ENCODE peak calls at places on chromosomes 7 and 10, in eight cellular contexts. H, W, F, O, Y, U, J and K are unnamed samples.

GRCh38 chr7:7209412-7210050 is 27.2 kb downstream of the C1GALT1 start:
- DNase-seq in H (no peak), U (no peak), O (no peak), W (no peak), Y (no peak), J (no peak), F (no peak), K (no peak)

GRCh38 chr10:11164806-11165590 is 147.3 kb downstream of the CELF2 start:
- DNase-seq in H (peak), W (no peak), O (peak), U (peak), J (peak), Y (peak), F (peak), K (no peak)

GRCh38 chr10:87650838-87651237 is 8.8 kb upstream of the PAPSS2 start:
- DNase-seq in O (no peak), J (no peak), F (no peak), H (no peak), Y (no peak), W (no peak), U (no peak), K (no peak)

GRCh38 chr7:68245688-68246087 is 1249.1 kb downstream of the TYW1 start:
- DNase-seq in J (no peak), U (no peak), W (no peak), O (peak), Y (no peak), F (no peak), H (no peak), K (no peak)

GRCh38 chr10:97531401-97531985 is 32.8 kb downstream of the UBTD1 start:
- DNase-seq in O (no peak), Y (no peak), F (no peak), H (no peak), U (no peak), W (no peak), J (no peak), K (no peak)

GRCh38 chr10:89073719-89074118 is 83.1 kb downstream of the FAS start:
- DNase-seq in U (no peak), J (peak), H (no peak), O (no peak), Y (no peak), F (no peak), W (no peak), K (no peak)

GRCh38 chr10:119737827-119738226 is 12.0 kb downstream of the INPP5F start:
- DNase-seq in U (peak), F (no peak), O (no peak), H (peak), Y (no peak), J (peak), W (no peak), K (no peak)

GRCh38 chr10:104735036-104735435 is 93.9 kb downstream of the SORCS3 start:
- DNase-seq in F (no peak), H (no peak), J (no peak), W (no peak), Y (peak), O (peak), U (no peak), K (no peak)

GRCh38 chr10:55747244-55747643 is 613.8 kb downstream of the ZWINT start:
- DNase-seq in O (no peak), W (no peak), U (no peak), Y (no peak), F (no peak), J (no peak), H (no peak), K (no peak)

GRCh38 chr7:33854178-33854577 is 51.2 kb upstream of the BMPER start:
- DNase-seq in J (no peak), W (no peak), U (no peak), H (no peak), F (no peak), O (no peak), Y (no peak), K (no peak)

GRCh38 chr7:34060548-34060947 is 155.2 kb downstream of the BMPER start:
- DNase-seq in O (no peak), F (no peak), J (peak), U (no peak), H (no peak), Y (no peak), W (no peak), K (no peak)

GRCh38 chr7:122528879-122529481 is 169.9 kb downstream of the RNF133 start:
- DNase-seq in Y (no peak), U (peak), O (peak), J (peak), W (no peak), H (no peak), F (peak), K (no peak)

GRCh38 chr10:43299579-43299978 is 32.7 kb upstream of the RASGEF1A start:
- DNase-seq in O (no peak), H (no peak), U (no peak), W (no peak), F (no peak), J (no peak), Y (no peak), K (no peak)

GRCh38 chr10:114239117-114239993 is at the start of gene VWA2:
- DNase-seq in J (no peak), O (peak), Y (peak), U (peak), F (peak), W (peak), H (peak), K (no peak)

GRCh38 chr10:129528376-129528978 is 61.4 kb downstream of the MGMT start:
- DNase-seq in U (no peak), Y (no peak), W (no peak), O (no peak), J (no peak), H (no peak), F (no peak), K (no peak)

DNA sequence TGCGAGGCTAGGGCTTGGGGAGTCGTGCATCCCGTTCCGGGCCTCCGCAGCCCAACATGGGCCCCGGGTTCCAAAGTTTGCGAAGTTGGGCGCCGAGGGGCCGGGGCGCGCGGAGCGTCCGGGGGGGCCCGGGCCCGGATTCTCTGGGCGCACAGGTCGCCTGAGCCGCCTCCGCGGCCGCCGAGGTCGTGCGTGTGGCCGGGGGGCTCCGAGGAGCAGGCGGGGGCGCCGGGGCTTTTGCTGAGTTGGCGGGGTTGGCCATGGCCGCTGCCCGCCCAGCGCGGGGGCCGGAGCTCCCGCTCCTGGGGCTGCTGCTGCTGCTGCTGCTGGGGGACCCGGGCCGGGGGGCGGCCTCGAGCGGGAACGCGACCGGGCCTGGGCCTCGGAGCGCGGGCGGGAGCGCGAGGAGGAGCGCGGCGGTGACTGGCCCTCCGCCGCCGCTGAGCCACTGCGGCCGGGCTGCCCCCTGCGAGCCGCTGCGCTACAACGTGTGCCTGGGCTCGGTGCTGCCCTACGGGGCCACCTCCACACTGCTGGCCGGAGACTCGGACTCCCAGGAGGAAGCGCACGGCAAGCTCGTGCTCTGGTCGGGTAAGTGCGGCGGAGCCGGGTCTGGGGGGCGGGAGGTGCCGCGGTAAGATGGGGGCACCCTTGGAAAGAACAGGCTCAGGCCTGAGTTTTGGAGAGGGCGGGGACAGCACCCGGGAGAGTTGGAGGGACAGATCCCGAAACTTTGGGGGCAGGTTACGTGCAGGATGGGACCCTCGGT is 643 bp downstream of the SMO start:
- DNase-seq in H (peak), O (peak), W (no peak), F (peak), U (no peak), Y (peak), J (no peak), K (no peak)
- TF ChIP-seq CTCF in H (no peak), O (no peak), W (no peak), F (no peak), U (no peak), Y (no peak), J (no peak), K (no peak)

DNA sequence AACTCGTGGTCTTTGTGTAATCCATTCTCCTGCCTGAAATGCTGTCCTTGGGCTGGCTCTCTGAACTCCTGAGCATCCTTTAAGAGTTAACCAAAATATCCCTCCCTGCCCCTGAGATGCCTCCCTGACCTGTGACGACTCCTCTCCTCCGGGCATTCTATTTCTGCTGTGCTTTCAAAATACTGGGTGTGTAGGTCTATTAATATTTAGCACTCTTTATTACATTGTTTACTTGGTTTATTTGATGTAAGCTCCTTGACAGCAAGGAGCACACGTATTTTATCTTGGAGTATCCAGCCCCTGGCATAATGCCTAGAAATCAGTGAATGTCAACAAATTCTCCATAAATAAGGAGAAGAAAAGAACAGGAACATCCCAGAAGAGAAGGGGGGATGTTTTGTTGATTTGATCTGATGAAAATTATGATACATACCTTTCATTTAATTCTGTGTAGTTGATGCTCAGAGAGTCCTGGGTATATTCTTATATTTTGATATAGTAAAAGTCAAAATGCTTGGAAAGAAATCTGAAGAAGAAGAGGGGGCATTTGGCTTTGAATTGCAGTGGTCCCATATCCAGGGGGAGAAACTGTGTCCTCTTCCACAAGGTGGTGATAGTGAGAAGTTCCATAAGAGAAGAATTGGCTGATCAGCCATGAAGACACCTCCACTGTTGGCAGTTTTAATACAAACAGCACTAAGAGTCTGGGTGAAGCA is 107.7 kb upstream of the MPP7 start:
- DNase-seq in F (no peak), H (no peak), J (peak), Y (no peak), O (no peak), W (no peak), U (no peak), K (no peak)
- TF ChIP-seq CTCF in F (no peak), H (no peak), J (no peak), Y (peak), O (peak), W (no peak), U (no peak), K (peak)

GRCh38 chr7:24702674-24703235 is 54.5 kb downstream of the GSDME start:
- DNase-seq in F (no peak), U (no peak), W (no peak), O (no peak), Y (no peak), H (no peak), J (no peak), K (no peak)
- TF ChIP-seq CTCF in F (no peak), U (no peak), W (no peak), O (no peak), Y (no peak), H (no peak), J (no peak), K (no peak)

GRCh38 chr7:46133741-46134140 is 212.7 kb upstream of the IGFBP3 start:
- DNase-seq in Y (no peak), F (no peak), W (no peak), H (no peak), J (no peak), U (no peak), O (no peak), K (no peak)

GRCh38 chr7:46134385-46134784 is 213.3 kb upstream of the IGFBP3 start:
- DNase-seq in Y (no peak), W (no peak), H (no peak), J (no peak), O (no peak), U (no peak), F (no peak), K (no peak)

GRCh38 chr7:46133076-46133475 is 212.0 kb upstream of the IGFBP3 start:
- DNase-seq in H (no peak), F (no peak), J (peak), U (no peak), O (no peak), Y (no peak), W (no peak), K (no peak)

GRCh38 chr7:46129831-46130230 is 208.8 kb upstream of the IGFBP3 start:
- DNase-seq in U (peak), H (no peak), Y (peak), O (peak), W (no peak), J (peak), F (no peak), K (no peak)

DNA sequence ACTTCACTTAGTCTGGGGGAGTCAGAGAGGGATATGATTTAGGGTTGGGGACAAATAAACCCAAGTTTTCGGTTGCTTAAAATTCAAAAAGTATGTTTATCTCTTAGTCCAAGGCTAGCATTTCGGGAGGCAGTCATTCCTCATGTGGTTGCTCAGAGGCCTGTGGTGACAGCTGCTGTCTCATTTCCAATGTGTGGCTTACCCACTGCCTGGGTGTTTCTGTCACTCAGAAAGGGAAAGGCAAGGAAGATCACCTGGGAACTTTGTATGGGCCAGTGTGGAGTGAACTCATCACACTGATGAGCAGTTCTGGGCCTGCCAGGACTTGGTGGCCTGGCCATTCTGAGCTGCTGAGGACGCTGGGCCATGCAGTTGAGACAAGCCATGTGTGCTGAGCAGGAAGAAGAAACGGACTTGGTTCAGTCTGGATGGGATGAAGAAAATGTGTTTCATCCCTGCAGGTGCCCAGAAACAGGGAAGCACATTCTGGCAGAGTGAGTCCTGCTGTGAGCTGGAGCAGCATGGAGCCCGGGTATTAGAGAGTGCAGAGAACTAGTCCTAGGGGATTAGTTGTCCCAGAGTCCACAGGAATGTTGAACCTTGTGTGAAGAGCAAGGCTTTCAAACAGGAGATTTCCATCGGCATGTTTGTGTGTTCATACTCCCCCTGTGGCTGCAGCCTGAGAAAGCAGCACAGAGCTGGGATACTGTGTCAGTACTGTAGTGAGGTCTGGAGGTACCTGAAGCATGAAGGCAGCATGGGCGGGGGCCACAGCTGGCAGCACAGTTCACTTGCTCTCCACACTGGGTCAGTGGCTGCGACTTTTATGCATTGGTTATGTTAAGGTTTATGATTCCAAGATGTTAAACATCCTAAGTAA is 211.1 kb upstream of the IGFBP3 start:
- DNase-seq in H (no peak), W (no peak), J (peak), Y (no peak), U (no peak), F (no peak), O (peak), K (no peak)
- TF ChIP-seq CTCF in H (no peak), W (no peak), J (peak), Y (no peak), U (no peak), F (no peak), O (peak), K (no peak)

GRCh38 chr10:33279276-33279675 is 55.2 kb downstream of the NRP1 start:
- DNase-seq in W (no peak), J (peak), F (no peak), Y (no peak), U (no peak), H (no peak), O (no peak), K (no peak)
- TF ChIP-seq CTCF in W (no peak), J (peak), F (no peak), Y (no peak), U (no peak), H (no peak), O (no peak), K (no peak)

GRCh38 chr7:5143935-5144903 is 45.8 kb upstream of the WIPI2 start:
- DNase-seq in Y (no peak), O (no peak), F (peak), J (peak), U (no peak), H (peak), W (no peak), K (no peak)

GRCh38 chr7:5143106-5143505 is 46.9 kb upstream of the WIPI2 start:
- DNase-seq in O (no peak), U (no peak), Y (no peak), W (no peak), J (no peak), F (no peak), H (no peak), K (no peak)

DNA sequence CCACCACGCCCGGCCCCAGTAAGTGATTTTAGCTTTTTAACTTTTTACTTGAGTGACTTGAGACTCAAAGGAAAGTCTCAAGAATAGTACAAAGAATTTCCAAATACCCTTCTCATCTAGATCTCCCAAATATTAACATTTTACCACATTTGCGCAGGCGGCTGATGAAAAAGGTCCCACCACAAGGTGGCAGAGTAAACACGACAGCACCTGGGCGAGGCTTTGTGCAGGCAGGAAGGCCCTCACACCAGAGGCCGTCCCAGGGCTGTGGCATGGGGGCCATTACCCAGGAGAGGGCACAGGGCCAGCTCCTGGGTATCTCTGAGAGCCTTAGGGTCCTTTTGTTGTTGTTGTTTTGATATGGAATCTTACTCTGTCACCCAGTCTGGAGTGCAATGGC is 50.0 kb upstream of the WIPI2 start:
- DNase-seq in H (peak), U (no peak), F (peak), J (peak), W (no peak), O (peak), Y (peak), K (no peak)
- TF ChIP-seq CTCF in H (no peak), U (peak), F (peak), J (peak), W (no peak), O (peak), Y (peak), K (peak)

DNA sequence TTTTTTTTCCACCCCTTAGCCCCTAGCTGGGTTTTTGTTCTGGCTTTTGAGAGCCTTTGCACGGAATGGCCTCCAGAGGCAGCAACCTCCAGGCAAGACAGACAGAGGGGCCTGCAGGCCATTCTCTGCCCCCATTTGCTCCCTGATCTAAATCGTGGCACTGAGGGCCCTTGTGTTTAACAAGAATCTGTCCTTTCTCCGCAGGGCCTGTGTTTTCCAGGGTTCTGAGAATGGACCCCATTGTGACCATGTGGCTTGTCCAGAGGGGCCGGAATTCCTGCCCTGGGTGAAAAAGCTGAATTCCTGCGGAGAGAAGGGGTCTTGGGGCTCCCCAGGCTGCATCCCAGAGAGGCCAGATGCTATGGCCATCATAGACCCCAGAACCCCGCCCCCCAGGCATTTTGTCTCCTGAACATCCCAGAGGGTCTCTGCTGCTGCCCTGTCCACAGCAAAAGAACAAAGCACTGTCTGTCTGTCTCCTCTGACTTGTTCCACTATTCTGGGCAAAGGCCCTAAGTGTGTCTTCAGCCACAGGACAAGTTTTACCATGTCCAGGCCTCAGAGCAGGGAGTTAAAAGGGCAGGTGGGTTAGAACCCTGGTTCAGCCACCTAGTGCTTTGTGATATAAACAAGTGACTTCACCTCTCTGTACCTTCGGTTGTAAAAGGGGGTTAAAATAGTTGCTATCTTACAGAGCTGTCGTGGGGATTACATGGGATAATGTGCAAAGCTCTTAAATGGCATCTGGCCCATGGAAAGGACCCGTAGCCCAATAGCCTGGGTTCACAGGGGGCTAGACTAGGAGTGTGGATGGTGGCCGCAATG is 155.6 kb downstream of the SH3PXD2A start:
- DNase-seq in U (no peak), O (no peak), F (no peak), J (no peak), H (no peak), W (no peak), Y (no peak), K (peak)
- TF ChIP-seq CTCF in U (no peak), O (peak), F (no peak), J (no peak), H (no peak), W (no peak), Y (no peak), K (no peak)